ENCODE peak calls at places on chromosome 4, in eight cellular contexts. L, Y, M, E, C, T, Q and O are unnamed samples. For H3K4me1, the result is how much of the 10 kb centered on the place peaks cover.

GRCh38 chr4:126906466-126906865 is 726.3 kb upstream of the INTU start:
- DNase-seq in L (no peak), Y (no peak), M (no peak), E (no peak), C (no peak), T (no peak), Q (no peak), O (no peak)

GRCh38 chr4:56656346-56656643 is 24.8 kb downstream of the HOPX start:
- DNase-seq in L (no peak), Y (peak), M (peak), E (no peak), C (peak), T (peak), Q (peak), O (no peak)

GRCh38 chr4:71009796-71010588 is 16.5 kb downstream of the DCK start:
- DNase-seq in L (no peak), Y (no peak), M (no peak), E (no peak), C (no peak), T (no peak), Q (peak), O (no peak)

GRCh38 chr4:83793481-83793880 is 257.6 kb downstream of the GPAT3 start:
- DNase-seq in L (no peak), Y (no peak), M (no peak), E (no peak), C (no peak), T (no peak), Q (no peak), O (no peak)

GRCh38 chr4:5165419-5166369 is 114.4 kb downstream of the STK32B start:
- DNase-seq in L (no peak), Y (no peak), M (no peak), E (no peak), C (no peak), T (no peak), Q (peak), O (peak)

GRCh38 chr4:151807220-151807619 is 46.4 kb upstream of the GATB start:
- DNase-seq in L (no peak), Y (peak), M (peak), E (no peak), C (no peak), T (no peak), Q (no peak), O (no peak)

GRCh38 chr4:156408749-156409148 is 455.1 kb upstream of the CTSO start:
- DNase-seq in L (no peak), Y (no peak), M (no peak), E (no peak), C (no peak), T (no peak), Q (no peak), O (no peak)

GRCh38 chr4:71261633-71262121 is 77.1 kb upstream of the SLC4A4 start:
- DNase-seq in L (no peak), Y (no peak), M (no peak), E (no peak), C (no peak), T (no peak), Q (no peak), O (no peak)

GRCh38 chr4:140876597-140877364 is 120.6 kb upstream of the TBC1D9 start:
- DNase-seq in L (no peak), Y (no peak), M (no peak), E (no peak), C (no peak), T (no peak), Q (peak), O (no peak)

GRCh38 chr4:91092398-91092955 is 965.3 kb downstream of the CCSER1 start:
- DNase-seq in L (no peak), Y (no peak), M (no peak), E (no peak), C (no peak), T (no peak), Q (no peak), O (no peak)

GRCh38 chr4:106423791-106424190 is 55.2 kb upstream of the GIMD1 start:
- DNase-seq in L (no peak), Y (no peak), M (no peak), E (no peak), C (no peak), T (no peak), Q (no peak), O (no peak)

GRCh38 chr4:41361831-41362646 is 105.3 kb downstream of the UCHL1 start:
- DNase-seq in L (no peak), Y (no peak), M (no peak), E (no peak), C (no peak), T (no peak), Q (peak), O (no peak)

GRCh38 chr4:40325406-40326019 is 9.6 kb upstream of the CHRNA9 start:
- DNase-seq in L (peak), Y (no peak), M (no peak), E (no peak), C (peak), T (no peak), Q (peak), O (no peak)

GRCh38 chr4:804804-805203 is 21.1 kb downstream of the CPLX1 start:
- DNase-seq in L (no peak), Y (no peak), M (no peak), E (no peak), C (no peak), T (no peak), Q (no peak), O (no peak)

GRCh38 chr4:98517444-98518021 is 140.9 kb downstream of the TSPAN5 start:
- DNase-seq in L (no peak), Y (no peak), M (no peak), E (no peak), C (no peak), T (no peak), Q (peak), O (no peak)

GRCh38 chr4:18318682-18319410 is 297.3 kb upstream of the LCORL start:
- DNase-seq in L (no peak), Y (peak), M (peak), E (no peak), C (peak), T (peak), Q (no peak), O (no peak)

GRCh38 chr4:123562994-123563745 is 166.6 kb downstream of the SPRY1 start:
- DNase-seq in L (no peak), Y (no peak), M (no peak), E (no peak), C (no peak), T (no peak), Q (no peak), O (no peak)

GRCh38 chr4:108830509-108831244 is 67.8 kb upstream of the ETNPPL start:
- DNase-seq in L (no peak), Y (peak), M (peak), E (no peak), C (no peak), T (no peak), Q (no peak), O (no peak)

GRCh38 chr4:108834167-108834566 is 71.3 kb upstream of the ETNPPL start:
- DNase-seq in L (no peak), Y (no peak), M (no peak), E (no peak), C (no peak), T (no peak), Q (peak), O (no peak)

GRCh38 chr4:108838451-108838850 is 75.6 kb upstream of the ETNPPL start:
- DNase-seq in L (no peak), Y (no peak), M (no peak), E (no peak), C (no peak), T (no peak), Q (no peak), O (no peak)

GRCh38 chr4:108833041-108833440 is 70.2 kb upstream of the ETNPPL start:
- DNase-seq in L (no peak), Y (no peak), M (no peak), E (no peak), C (no peak), T (no peak), Q (no peak), O (no peak)

GRCh38 chr4:108834787-108835384 is 72.0 kb upstream of the ETNPPL start:
- DNase-seq in L (no peak), Y (no peak), M (no peak), E (no peak), C (no peak), T (no peak), Q (peak), O (no peak)
- H3K4me1 ChIP-seq in L (under half), Y (under half), M (under half), E (under half), C (under half), T (under half), Q (under half), O (under half)

GRCh38 chr4:109989618-109990017 is 76.9 kb downstream of the EGF start:
- DNase-seq in L (no peak), Y (no peak), M (no peak), E (no peak), C (no peak), T (no peak), Q (no peak), O (no peak)

GRCh38 chr4:109990307-109991257 is 77.9 kb downstream of the EGF start:
- DNase-seq in L (peak), Y (no peak), M (no peak), E (no peak), C (no peak), T (no peak), Q (no peak), O (no peak)

GRCh38 chr4:109996531-109996930 is 83.8 kb downstream of the EGF start:
- DNase-seq in L (no peak), Y (no peak), M (no peak), E (no peak), C (no peak), T (no peak), Q (no peak), O (no peak)

GRCh38 chr4:109994415-109994827 is 81.7 kb downstream of the EGF start:
- DNase-seq in L (no peak), Y (no peak), M (no peak), E (no peak), C (no peak), T (no peak), Q (no peak), O (no peak)

DNA sequence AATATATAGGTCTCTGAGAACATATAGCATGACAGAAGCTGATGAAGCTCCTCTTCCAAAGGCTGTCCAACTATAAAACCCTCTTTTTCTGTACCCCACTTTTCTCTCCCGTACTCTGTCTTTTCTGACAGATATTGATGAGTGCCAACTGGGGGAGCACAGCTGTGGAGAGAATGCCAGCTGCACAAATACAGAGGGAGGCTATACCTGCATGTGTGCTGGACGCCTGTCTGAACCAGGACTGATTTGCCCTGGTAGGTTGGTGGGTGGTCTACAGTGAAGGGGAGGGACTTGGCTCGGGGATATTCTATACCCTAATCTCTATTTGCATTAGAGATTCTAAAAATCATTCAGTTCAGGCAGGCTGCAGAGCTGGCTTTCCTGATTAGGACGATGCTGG is 80.4 kb downstream of the EGF start:
- DNase-seq in L (no peak), Y (no peak), M (no peak), E (no peak), C (no peak), T (no peak), Q (no peak), O (no peak)
- H3K4me1 ChIP-seq in L (under half), Y (under half), M (under half), E (under half), C (under half), T (under half), Q (under half), O (under half)

GRCh38 chr4:158519226-158519625 is 2.5 kb upstream of the RXFP1 start:
- DNase-seq in L (no peak), Y (no peak), M (no peak), E (no peak), C (no peak), T (no peak), Q (no peak), O (no peak)
- H3K4me1 ChIP-seq in L (under half), Y (under half), M (under half), E (under half), C (under half), T (under half), Q (under half), O (under half)

DNA sequence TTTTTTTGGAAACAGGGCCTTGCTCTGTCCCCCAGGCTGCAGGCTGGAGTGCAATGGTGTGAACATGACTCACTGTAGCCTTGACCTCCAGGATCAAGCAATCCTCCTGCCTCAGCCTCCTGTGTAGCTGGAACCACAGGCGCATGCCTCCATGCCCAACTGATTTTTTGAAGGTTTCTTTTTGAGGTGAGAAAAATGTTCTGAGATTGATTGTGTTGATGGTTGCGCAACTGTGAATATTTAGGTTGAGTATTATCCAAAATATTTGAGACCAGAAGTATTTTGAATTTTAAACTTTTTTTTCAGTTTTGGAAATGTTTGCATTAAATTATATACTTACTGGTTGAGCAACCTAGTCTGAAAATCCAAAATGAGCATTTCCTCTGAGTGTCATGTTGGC is 2.6 kb upstream of the CCNI start:
- DNase-seq in L (no peak), Y (no peak), M (no peak), E (no peak), C (no peak), T (no peak), Q (no peak), O (no peak)
- H3K4me1 ChIP-seq in L (under half), Y (under half), M (under half), E (under half), C (under half), T (under half), Q (under half), O (under half)

GRCh38 chr4:87009095-87009648 is 74.4 kb downstream of the AFF1 start:
- DNase-seq in L (peak), Y (no peak), M (no peak), E (no peak), C (no peak), T (no peak), Q (no peak), O (no peak)

GRCh38 chr4:87014284-87014782 is 79.5 kb downstream of the AFF1 start:
- DNase-seq in L (no peak), Y (no peak), M (no peak), E (no peak), C (no peak), T (no peak), Q (no peak), O (no peak)

GRCh38 chr4:87011340-87012034 is 76.7 kb downstream of the AFF1 start:
- DNase-seq in L (no peak), Y (no peak), M (no peak), E (no peak), C (no peak), T (no peak), Q (peak), O (no peak)

GRCh38 chr4:87010192-87010591 is 75.4 kb downstream of the AFF1 start:
- DNase-seq in L (no peak), Y (no peak), M (no peak), E (no peak), C (no peak), T (no peak), Q (no peak), O (no peak)

GRCh38 chr4:87012265-87012953 is 77.6 kb downstream of the AFF1 start:
- DNase-seq in L (no peak), Y (no peak), M (no peak), E (no peak), C (no peak), T (no peak), Q (no peak), O (no peak)
- H3K4me1 ChIP-seq in L (half or more), Y (half or more), M (half or more), E (half or more), C (under half), T (under half), Q (under half), O (half or more)

DNA sequence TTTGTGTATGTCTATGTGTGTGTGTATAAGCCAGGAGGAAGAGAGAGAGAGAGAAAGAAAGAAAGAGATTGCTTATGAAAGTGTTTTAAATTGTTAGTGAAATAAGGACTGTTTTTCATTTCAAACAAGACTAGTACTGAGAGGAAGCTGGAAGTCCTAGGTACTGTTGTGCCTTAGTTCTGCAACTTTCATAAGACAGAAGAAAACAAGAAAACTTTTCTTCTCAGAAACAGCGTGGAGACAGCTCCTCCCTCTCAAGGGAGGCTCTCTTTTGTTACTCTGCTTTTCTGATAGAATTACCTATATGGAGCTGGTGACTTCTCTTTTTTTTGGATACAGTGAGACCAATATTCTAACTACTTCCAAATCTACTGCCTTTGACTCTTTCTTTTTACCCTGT is 62.5 kb downstream of the BANK1 start:
- DNase-seq in L (no peak), Y (no peak), M (no peak), E (no peak), C (no peak), T (no peak), Q (no peak), O (no peak)
- H3K4me1 ChIP-seq in L (under half), Y (under half), M (under half), E (under half), C (under half), T (under half), Q (under half), O (under half)